ENCODE peak calls at places on chromosomes 4 and X, in nine cellular contexts. One of them, this sample, is unnamed.
A peak's percentile ranks its signal among the peaks of the same experiment; 100 is the strongest.

GRCh38 chr4:138609943-138610350 is 367.8 kb upstream of the SLC7A11 start:
- DNase-seq in astrocyte of the hippocampus: peak; percentile 89
- DNase-seq in AG08396: peak; percentile 59
- DNase-seq in activated CD4-positive, alpha-beta memory T cell treated with anti-CD3 and anti-CD28 coated beads, Interleukin-2, amount 10 ng/mL, durations not matched to agents 7 days and 5 days: no peak
- DNase-seq in tibial nerve: no peak
- DNase-seq in lung: no peak
- DNase-seq in NAMALWA: no peak
- DNase-seq in epithelial cell of esophagus: peak; percentile 18
- DNase-seq in GM03348: peak; percentile 61
- DNase-seq in this sample: no peak

GRCh38 chr4:88518911-88519310 is 4.7 kb downstream of the PYURF start:
- DNase-seq in astrocyte of the hippocampus: no peak
- DNase-seq in AG08396: no peak
- DNase-seq in activated CD4-positive, alpha-beta memory T cell treated with anti-CD3 and anti-CD28 coated beads, Interleukin-2, amount 10 ng/mL, durations not matched to agents 7 days and 5 days: no peak
- DNase-seq in tibial nerve: no peak
- DNase-seq in lung: no peak
- DNase-seq in NAMALWA: no peak
- DNase-seq in epithelial cell of esophagus: no peak
- DNase-seq in GM03348: no peak
- DNase-seq in this sample: no peak

GRCh38 chr4:42617030-42617429 is 39.9 kb downstream of the ATP8A1 start:
- DNase-seq in astrocyte of the hippocampus: peak; percentile 8
- DNase-seq in AG08396: no peak
- DNase-seq in activated CD4-positive, alpha-beta memory T cell treated with anti-CD3 and anti-CD28 coated beads, Interleukin-2, amount 10 ng/mL, durations not matched to agents 7 days and 5 days: no peak
- DNase-seq in tibial nerve: no peak
- DNase-seq in lung: no peak
- DNase-seq in NAMALWA: no peak
- DNase-seq in epithelial cell of esophagus: no peak
- DNase-seq in GM03348: no peak
- DNase-seq in this sample: no peak

GRCh38 chr4:149993030-149993429 is 85.2 kb upstream of the DCLK2 start:
- DNase-seq in astrocyte of the hippocampus: peak; percentile 41
- DNase-seq in AG08396: no peak
- DNase-seq in activated CD4-positive, alpha-beta memory T cell treated with anti-CD3 and anti-CD28 coated beads, Interleukin-2, amount 10 ng/mL, durations not matched to agents 7 days and 5 days: no peak
- DNase-seq in tibial nerve: no peak
- DNase-seq in lung: no peak
- DNase-seq in NAMALWA: no peak
- DNase-seq in epithelial cell of esophagus: no peak
- DNase-seq in GM03348: no peak
- DNase-seq in this sample: no peak

GRCh38 chr4:15778742-15779231 is 659 bp downstream of the CD38 start:
- DNase-seq in astrocyte of the hippocampus: peak; percentile 57
- DNase-seq in AG08396: peak; percentile 29
- DNase-seq in activated CD4-positive, alpha-beta memory T cell treated with anti-CD3 and anti-CD28 coated beads, Interleukin-2, amount 10 ng/mL, durations not matched to agents 7 days and 5 days: peak; percentile 79
- DNase-seq in tibial nerve: no peak
- DNase-seq in lung: peak; percentile 48
- DNase-seq in NAMALWA: peak; percentile 74
- DNase-seq in epithelial cell of esophagus: no peak
- DNase-seq in GM03348: peak; percentile 53
- DNase-seq in this sample: peak; percentile 60

GRCh38 chr4:7939377-7940108 is at the start of gene AFAP1:
- DNase-seq in astrocyte of the hippocampus: peak; percentile 97
- DNase-seq in AG08396: peak; percentile 100
- DNase-seq in activated CD4-positive, alpha-beta memory T cell treated with anti-CD3 and anti-CD28 coated beads, Interleukin-2, amount 10 ng/mL, durations not matched to agents 7 days and 5 days: peak; percentile 90
- DNase-seq in tibial nerve: peak; percentile 81
- DNase-seq in lung: peak; percentile 78
- DNase-seq in NAMALWA: peak; percentile 67
- DNase-seq in epithelial cell of esophagus: peak; percentile 91
- DNase-seq in GM03348: peak; percentile 99
- DNase-seq in this sample: peak; percentile 91

GRCh38 chr4:157012781-157013180 is 41.2 kb upstream of the PDGFC start:
- DNase-seq in astrocyte of the hippocampus: peak; percentile 52
- DNase-seq in AG08396: peak; percentile 7
- DNase-seq in activated CD4-positive, alpha-beta memory T cell treated with anti-CD3 and anti-CD28 coated beads, Interleukin-2, amount 10 ng/mL, durations not matched to agents 7 days and 5 days: no peak
- DNase-seq in tibial nerve: no peak
- DNase-seq in lung: no peak
- DNase-seq in NAMALWA: no peak
- DNase-seq in epithelial cell of esophagus: no peak
- DNase-seq in GM03348: no peak
- DNase-seq in this sample: no peak

GRCh38 chrX:38987135-38987780 is 186.0 kb downstream of the MID1IP1 start:
- DNase-seq in astrocyte of the hippocampus: no peak
- DNase-seq in AG08396: no peak
- DNase-seq in activated CD4-positive, alpha-beta memory T cell treated with anti-CD3 and anti-CD28 coated beads, Interleukin-2, amount 10 ng/mL, durations not matched to agents 7 days and 5 days: no peak
- DNase-seq in tibial nerve: no peak
- DNase-seq in lung: no peak
- DNase-seq in NAMALWA: no peak
- DNase-seq in epithelial cell of esophagus: no peak
- DNase-seq in GM03348: no peak
- DNase-seq in this sample: no peak

GRCh38 chrX:33339219-33339618 is 127.9 kb upstream of the DMD start:
- DNase-seq in astrocyte of the hippocampus: no peak
- DNase-seq in AG08396: no peak
- DNase-seq in activated CD4-positive, alpha-beta memory T cell treated with anti-CD3 and anti-CD28 coated beads, Interleukin-2, amount 10 ng/mL, durations not matched to agents 7 days and 5 days: no peak
- DNase-seq in tibial nerve: no peak
- DNase-seq in lung: no peak
- DNase-seq in NAMALWA: no peak
- DNase-seq in epithelial cell of esophagus: peak; percentile 38
- DNase-seq in GM03348: no peak
- DNase-seq in this sample: no peak

GRCh38 chrX:71954458-71954857 is 43.8 kb downstream of the NHSL2 start:
- DNase-seq in astrocyte of the hippocampus: no peak
- DNase-seq in AG08396: no peak
- DNase-seq in activated CD4-positive, alpha-beta memory T cell treated with anti-CD3 and anti-CD28 coated beads, Interleukin-2, amount 10 ng/mL, durations not matched to agents 7 days and 5 days: no peak
- DNase-seq in tibial nerve: no peak
- DNase-seq in lung: no peak
- DNase-seq in NAMALWA: no peak
- DNase-seq in epithelial cell of esophagus: no peak
- DNase-seq in GM03348: no peak
- DNase-seq in this sample: no peak

GRCh38 chr4:184384056-184384809 is 90.1 kb downstream of the IRF2 start:
- DNase-seq in astrocyte of the hippocampus: peak; percentile 90
- DNase-seq in AG08396: peak; percentile 61
- DNase-seq in activated CD4-positive, alpha-beta memory T cell treated with anti-CD3 and anti-CD28 coated beads, Interleukin-2, amount 10 ng/mL, durations not matched to agents 7 days and 5 days: peak; percentile 55
- DNase-seq in tibial nerve: no peak
- DNase-seq in lung: peak; percentile 43
- DNase-seq in NAMALWA: peak; percentile 92
- DNase-seq in epithelial cell of esophagus: peak; percentile 95
- DNase-seq in GM03348: peak; percentile 64
- DNase-seq in this sample: no peak

GRCh38 chr4:124868495-124868894 is 156.0 kb upstream of the ANKRD50 start:
- DNase-seq in astrocyte of the hippocampus: no peak
- DNase-seq in AG08396: no peak
- DNase-seq in activated CD4-positive, alpha-beta memory T cell treated with anti-CD3 and anti-CD28 coated beads, Interleukin-2, amount 10 ng/mL, durations not matched to agents 7 days and 5 days: no peak
- DNase-seq in tibial nerve: no peak
- DNase-seq in lung: no peak
- DNase-seq in NAMALWA: no peak
- DNase-seq in epithelial cell of esophagus: peak; percentile 24
- DNase-seq in GM03348: no peak
- DNase-seq in this sample: no peak

GRCh38 chrX:45196701-45197100 is 4.0 kb downstream of the DIPK2B start:
- DNase-seq in astrocyte of the hippocampus: no peak
- DNase-seq in AG08396: peak; percentile 34
- DNase-seq in activated CD4-positive, alpha-beta memory T cell treated with anti-CD3 and anti-CD28 coated beads, Interleukin-2, amount 10 ng/mL, durations not matched to agents 7 days and 5 days: no peak
- DNase-seq in tibial nerve: no peak
- DNase-seq in lung: no peak
- DNase-seq in NAMALWA: no peak
- DNase-seq in epithelial cell of esophagus: no peak
- DNase-seq in GM03348: peak; percentile 20
- DNase-seq in this sample: no peak

GRCh38 chr4:21005647-21006046 is 305.4 kb downstream of the PACRGL start:
- DNase-seq in astrocyte of the hippocampus: no peak
- DNase-seq in AG08396: no peak
- DNase-seq in activated CD4-positive, alpha-beta memory T cell treated with anti-CD3 and anti-CD28 coated beads, Interleukin-2, amount 10 ng/mL, durations not matched to agents 7 days and 5 days: no peak
- DNase-seq in tibial nerve: no peak
- DNase-seq in lung: no peak
- DNase-seq in NAMALWA: no peak
- DNase-seq in epithelial cell of esophagus: no peak
- DNase-seq in GM03348: no peak
- DNase-seq in this sample: no peak

GRCh38 chrX:130704053-130705038 is 198.7 kb downstream of the ENOX2 start:
- DNase-seq in astrocyte of the hippocampus: peak; percentile 31
- DNase-seq in AG08396: peak; percentile 9
- DNase-seq in activated CD4-positive, alpha-beta memory T cell treated with anti-CD3 and anti-CD28 coated beads, Interleukin-2, amount 10 ng/mL, durations not matched to agents 7 days and 5 days: no peak
- DNase-seq in tibial nerve: no peak
- DNase-seq in lung: no peak
- DNase-seq in NAMALWA: no peak
- DNase-seq in epithelial cell of esophagus: peak; percentile 24
- DNase-seq in GM03348: no peak
- DNase-seq in this sample: no peak

GRCh38 chrX:133302775-133303445 is 84.8 kb upstream of the TFDP3 start:
- DNase-seq in astrocyte of the hippocampus: no peak
- DNase-seq in AG08396: no peak
- DNase-seq in activated CD4-positive, alpha-beta memory T cell treated with anti-CD3 and anti-CD28 coated beads, Interleukin-2, amount 10 ng/mL, durations not matched to agents 7 days and 5 days: no peak
- DNase-seq in tibial nerve: no peak
- DNase-seq in lung: no peak
- DNase-seq in NAMALWA: no peak
- DNase-seq in epithelial cell of esophagus: no peak
- DNase-seq in GM03348: no peak
- DNase-seq in this sample: no peak

GRCh38 chr4:42515156-42515884 is 118.0 kb downstream of the SHISA3 start:
- DNase-seq in astrocyte of the hippocampus: peak; percentile 15
- DNase-seq in AG08396: no peak
- DNase-seq in activated CD4-positive, alpha-beta memory T cell treated with anti-CD3 and anti-CD28 coated beads, Interleukin-2, amount 10 ng/mL, durations not matched to agents 7 days and 5 days: no peak
- DNase-seq in tibial nerve: no peak
- DNase-seq in lung: no peak
- DNase-seq in NAMALWA: no peak
- DNase-seq in epithelial cell of esophagus: no peak
- DNase-seq in GM03348: peak; percentile 19
- DNase-seq in this sample: no peak

GRCh38 chr4:48194986-48195773 is 61.1 kb upstream of the TXK start:
- DNase-seq in astrocyte of the hippocampus: peak; percentile 42
- DNase-seq in AG08396: no peak
- DNase-seq in activated CD4-positive, alpha-beta memory T cell treated with anti-CD3 and anti-CD28 coated beads, Interleukin-2, amount 10 ng/mL, durations not matched to agents 7 days and 5 days: no peak
- DNase-seq in tibial nerve: no peak
- DNase-seq in lung: no peak
- DNase-seq in NAMALWA: peak; percentile 50
- DNase-seq in epithelial cell of esophagus: peak; percentile 34
- DNase-seq in GM03348: no peak
- DNase-seq in this sample: no peak

GRCh38 chr4:89113415-89113814 is 2.1 kb downstream of the TIGD2 start:
- DNase-seq in astrocyte of the hippocampus: no peak
- DNase-seq in AG08396: no peak
- DNase-seq in activated CD4-positive, alpha-beta memory T cell treated with anti-CD3 and anti-CD28 coated beads, Interleukin-2, amount 10 ng/mL, durations not matched to agents 7 days and 5 days: no peak
- DNase-seq in tibial nerve: no peak
- DNase-seq in lung: no peak
- DNase-seq in NAMALWA: no peak
- DNase-seq in epithelial cell of esophagus: no peak
- DNase-seq in GM03348: no peak
- DNase-seq in this sample: no peak

GRCh38 chrX:129694805-129695204 is 40.0 kb upstream of the APLN start:
- DNase-seq in astrocyte of the hippocampus: no peak
- DNase-seq in AG08396: no peak
- DNase-seq in activated CD4-positive, alpha-beta memory T cell treated with anti-CD3 and anti-CD28 coated beads, Interleukin-2, amount 10 ng/mL, durations not matched to agents 7 days and 5 days: no peak
- DNase-seq in tibial nerve: no peak
- DNase-seq in lung: no peak
- DNase-seq in NAMALWA: no peak
- DNase-seq in epithelial cell of esophagus: no peak
- DNase-seq in GM03348: no peak
- DNase-seq in this sample: no peak

GRCh38 chr4:138658518-138658917 is 357.1 kb upstream of the NOCT start:
- DNase-seq in astrocyte of the hippocampus: no peak
- DNase-seq in AG08396: no peak
- DNase-seq in activated CD4-positive, alpha-beta memory T cell treated with anti-CD3 and anti-CD28 coated beads, Interleukin-2, amount 10 ng/mL, durations not matched to agents 7 days and 5 days: no peak
- DNase-seq in tibial nerve: no peak
- DNase-seq in lung: no peak
- DNase-seq in NAMALWA: no peak
- DNase-seq in epithelial cell of esophagus: no peak
- DNase-seq in GM03348: no peak
- DNase-seq in this sample: no peak

GRCh38 chr4:12499693-12500092 is 984.4 kb downstream of the RAB28 start:
- DNase-seq in astrocyte of the hippocampus: no peak
- DNase-seq in AG08396: no peak
- DNase-seq in activated CD4-positive, alpha-beta memory T cell treated with anti-CD3 and anti-CD28 coated beads, Interleukin-2, amount 10 ng/mL, durations not matched to agents 7 days and 5 days: no peak
- DNase-seq in tibial nerve: no peak
- DNase-seq in lung: no peak
- DNase-seq in NAMALWA: no peak
- DNase-seq in epithelial cell of esophagus: no peak
- DNase-seq in GM03348: no peak
- DNase-seq in this sample: no peak

GRCh38 chr4:169225058-169225751 is 45.6 kb downstream of the SH3RF1 start:
- DNase-seq in astrocyte of the hippocampus: peak; percentile 75
- DNase-seq in AG08396: peak; percentile 46
- DNase-seq in activated CD4-positive, alpha-beta memory T cell treated with anti-CD3 and anti-CD28 coated beads, Interleukin-2, amount 10 ng/mL, durations not matched to agents 7 days and 5 days: no peak
- DNase-seq in tibial nerve: no peak
- DNase-seq in lung: no peak
- DNase-seq in NAMALWA: no peak
- DNase-seq in epithelial cell of esophagus: peak; percentile 95
- DNase-seq in GM03348: peak; percentile 66
- DNase-seq in this sample: no peak

GRCh38 chr4:5863461-5864113 is 29.3 kb downstream of the CRMP1 start:
- DNase-seq in astrocyte of the hippocampus: peak; percentile 93
- DNase-seq in AG08396: peak; percentile 49
- DNase-seq in activated CD4-positive, alpha-beta memory T cell treated with anti-CD3 and anti-CD28 coated beads, Interleukin-2, amount 10 ng/mL, durations not matched to agents 7 days and 5 days: peak; percentile 75
- DNase-seq in tibial nerve: no peak
- DNase-seq in lung: no peak
- DNase-seq in NAMALWA: no peak
- DNase-seq in epithelial cell of esophagus: peak; percentile 80
- DNase-seq in GM03348: peak; percentile 56
- DNase-seq in this sample: peak; percentile 78

GRCh38 chrX:81261576-81261975 is 59.7 kb downstream of the SH3BGRL start:
- DNase-seq in astrocyte of the hippocampus: peak; percentile 58
- DNase-seq in AG08396: no peak
- DNase-seq in activated CD4-positive, alpha-beta memory T cell treated with anti-CD3 and anti-CD28 coated beads, Interleukin-2, amount 10 ng/mL, durations not matched to agents 7 days and 5 days: no peak
- DNase-seq in tibial nerve: no peak
- DNase-seq in lung: no peak
- DNase-seq in NAMALWA: no peak
- DNase-seq in epithelial cell of esophagus: peak; percentile 50
- DNase-seq in GM03348: no peak
- DNase-seq in this sample: no peak

GRCh38 chr4:178205826-178206225 is 763.6 kb upstream of the AGA start:
- DNase-seq in astrocyte of the hippocampus: peak; percentile 42
- DNase-seq in AG08396: no peak
- DNase-seq in activated CD4-positive, alpha-beta memory T cell treated with anti-CD3 and anti-CD28 coated beads, Interleukin-2, amount 10 ng/mL, durations not matched to agents 7 days and 5 days: no peak
- DNase-seq in tibial nerve: no peak
- DNase-seq in lung: no peak
- DNase-seq in NAMALWA: no peak
- DNase-seq in epithelial cell of esophagus: peak; percentile 64
- DNase-seq in GM03348: no peak
- DNase-seq in this sample: no peak

GRCh38 chrX:16544969-16545368 is 105.0 kb upstream of the S100G start:
- DNase-seq in astrocyte of the hippocampus: no peak
- DNase-seq in AG08396: no peak
- DNase-seq in activated CD4-positive, alpha-beta memory T cell treated with anti-CD3 and anti-CD28 coated beads, Interleukin-2, amount 10 ng/mL, durations not matched to agents 7 days and 5 days: no peak
- DNase-seq in tibial nerve: no peak
- DNase-seq in lung: no peak
- DNase-seq in NAMALWA: no peak
- DNase-seq in epithelial cell of esophagus: no peak
- DNase-seq in GM03348: no peak
- DNase-seq in this sample: no peak

GRCh38 chr4:90181644-90182043 is 54.5 kb downstream of the CCSER1 start:
- DNase-seq in astrocyte of the hippocampus: peak; percentile 2
- DNase-seq in AG08396: no peak
- DNase-seq in activated CD4-positive, alpha-beta memory T cell treated with anti-CD3 and anti-CD28 coated beads, Interleukin-2, amount 10 ng/mL, durations not matched to agents 7 days and 5 days: no peak
- DNase-seq in tibial nerve: no peak
- DNase-seq in lung: no peak
- DNase-seq in NAMALWA: no peak
- DNase-seq in epithelial cell of esophagus: peak; percentile 33
- DNase-seq in GM03348: no peak
- DNase-seq in this sample: no peak

GRCh38 chr4:124970011-124970410 is 257.5 kb upstream of the ANKRD50 start:
- DNase-seq in astrocyte of the hippocampus: peak; percentile 61
- DNase-seq in AG08396: no peak
- DNase-seq in activated CD4-positive, alpha-beta memory T cell treated with anti-CD3 and anti-CD28 coated beads, Interleukin-2, amount 10 ng/mL, durations not matched to agents 7 days and 5 days: no peak
- DNase-seq in tibial nerve: no peak
- DNase-seq in lung: no peak
- DNase-seq in NAMALWA: no peak
- DNase-seq in epithelial cell of esophagus: peak; percentile 18
- DNase-seq in GM03348: no peak
- DNase-seq in this sample: no peak

GRCh38 chrX:141814213-141814857 is 23.8 kb upstream of the MAGEC3 start:
- DNase-seq in astrocyte of the hippocampus: no peak
- DNase-seq in AG08396: no peak
- DNase-seq in activated CD4-positive, alpha-beta memory T cell treated with anti-CD3 and anti-CD28 coated beads, Interleukin-2, amount 10 ng/mL, durations not matched to agents 7 days and 5 days: no peak
- DNase-seq in tibial nerve: no peak
- DNase-seq in lung: no peak
- DNase-seq in NAMALWA: no peak
- DNase-seq in epithelial cell of esophagus: no peak
- DNase-seq in GM03348: no peak
- DNase-seq in this sample: no peak

GRCh38 chr4:25421819-25422511 is 44.9 kb downstream of the ANAPC4 start:
- DNase-seq in astrocyte of the hippocampus: no peak
- DNase-seq in AG08396: no peak
- DNase-seq in activated CD4-positive, alpha-beta memory T cell treated with anti-CD3 and anti-CD28 coated beads, Interleukin-2, amount 10 ng/mL, durations not matched to agents 7 days and 5 days: no peak
- DNase-seq in tibial nerve: no peak
- DNase-seq in lung: no peak
- DNase-seq in NAMALWA: no peak
- DNase-seq in epithelial cell of esophagus: no peak
- DNase-seq in GM03348: no peak
- DNase-seq in this sample: no peak